ENCODE peak calls at places on chromosomes 2 and 18, in seven cellular contexts. J is mucosa of descending colon, Q is MCF 10A, H is GM10248, Y is neural crest cell, T is endothelial cell of umbilical vein, K is mammary epithelial cell. M is an unnamed sample.
A peak's percentile ranks its signal among the peaks of the same experiment; 100 is the strongest.

GRCh38 chr2:43171789-43172188 is 54.6 kb downstream of the ZFP36L2 start:
- DNase-seq in J (peak; percentile 53), K (no peak), H (no peak), T (peak; percentile 72), Y (no peak), Q (peak; percentile 43), M (no peak)

GRCh38 chr2:218381916-218382366 is at the start of gene SLC11A1:
- DNase-seq in H (no peak), Q (no peak), J (no peak), T (no peak), Y (no peak), K (no peak), M (no peak)

GRCh38 chr2:232537079-232537478 is 2.4 kb upstream of the CHRNG start:
- DNase-seq in T (no peak), Q (peak; percentile 39), H (no peak), Y (no peak), K (no peak), J (no peak), M (no peak)

GRCh38 chr2:237968048-237968862 is 1.4 kb downstream of the UBE2F start:
- DNase-seq in Y (no peak), K (peak; percentile 51), T (peak; percentile 17), Q (peak; percentile 53), H (peak; percentile 79), J (peak; percentile 31), M (no peak)

GRCh38 chr2:15840969-15841368 is 99.4 kb upstream of the MYCN start:
- DNase-seq in T (no peak), Q (no peak), Y (no peak), J (no peak), K (no peak), H (no peak), M (no peak)

GRCh38 chr2:162073776-162074578 is at the start of gene DPP4:
- DNase-seq in J (peak; percentile 86), H (peak; percentile 82), Y (peak; percentile 32), Q (no peak), T (peak; percentile 26), K (no peak), M (peak; percentile 71)

GRCh38 chr2:218323526-218324472 is 31.5 kb upstream of the TMBIM1 start:
- DNase-seq in H (no peak), J (peak; percentile 60), K (peak; percentile 44), Y (peak; percentile 15), Q (peak; percentile 91), T (peak; percentile 77), M (peak; percentile 69)

GRCh38 chr2:240195316-240195861 is 54.9 kb upstream of the OTOS start:
- DNase-seq in T (no peak), J (no peak), H (no peak), K (no peak), Q (no peak), Y (no peak), M (no peak)

GRCh38 chr2:176188218-176188968 is at the start of gene HOXD1:
- DNase-seq in T (peak; percentile 83), J (peak; percentile 89), Y (no peak), Q (no peak), K (no peak), H (peak; percentile 49), M (peak; percentile 82)

GRCh38 chr18:7980661-7981060 is 413.5 kb downstream of the PTPRM start:
- DNase-seq in K (no peak), Y (no peak), J (no peak), T (no peak), H (no peak), Q (no peak), M (no peak)

GRCh38 chr2:191686079-191686478 is 8.1 kb downstream of the NABP1 start:
- DNase-seq in Q (no peak), H (no peak), J (no peak), K (no peak), T (no peak), Y (no peak), M (no peak)

GRCh38 chr2:240143801-240144648 is 3.6 kb upstream of the OTOS start:
- DNase-seq in T (peak; percentile 49), J (peak; percentile 83), Y (peak; percentile 92), Q (peak; percentile 50), K (no peak), H (peak; percentile 88), M (peak; percentile 94)

GRCh38 chr2:100214265-100214961 is 72.0 kb upstream of the AFF3 start:
- DNase-seq in Q (no peak), H (no peak), J (peak; percentile 35), K (no peak), T (no peak), Y (no peak), M (no peak)

GRCh38 chr2:185202416-185202815 is 536.2 kb upstream of the FSIP2 start:
- DNase-seq in Y (no peak), T (no peak), Q (no peak), J (no peak), K (no peak), H (no peak), M (no peak)

GRCh38 chr2:154720642-154721041 is 22.1 kb downstream of the KCNJ3 start:
- DNase-seq in Q (no peak), T (no peak), Y (no peak), J (no peak), H (no peak), K (no peak), M (no peak)

GRCh38 chr2:110126926-110127325 is 11.3 kb upstream of the MALL start:
- DNase-seq in Q (no peak), J (no peak), H (no peak), K (no peak), Y (no peak), T (no peak), M (no peak)

GRCh38 chr2:24793752-24794477 is 690 bp downstream of the CENPO start:
- DNase-seq in Q (no peak), Y (peak; percentile 39), H (no peak), K (peak; percentile 37), T (peak; percentile 68), J (no peak), M (peak; percentile 52)

GRCh38 chr2:63977904-63978303 is 41.3 kb downstream of the VPS54 start:
- DNase-seq in J (no peak), T (no peak), Q (no peak), K (no peak), Y (no peak), H (peak; percentile 30), M (no peak)

GRCh38 chr2:96153291-96153713 is 8.1 kb upstream of the DUSP2 start:
- DNase-seq in T (no peak), J (no peak), H (no peak), K (no peak), Q (no peak), Y (no peak), M (no peak)

GRCh38 chr2:223297788-223298187 is 245.8 kb downstream of the KCNE4 start:
- DNase-seq in Y (no peak), J (no peak), H (no peak), K (peak; percentile 14), Q (no peak), T (no peak), M (no peak)

GRCh38 chr2:151904807-151905206 is 76.6 kb upstream of the ARL5A start:
- DNase-seq in Q (no peak), K (no peak), H (no peak), T (no peak), Y (no peak), J (no peak), M (no peak)

GRCh38 chr2:60091311-60091710 is 462.1 kb downstream of the BCL11A start:
- DNase-seq in Y (no peak), T (no peak), J (no peak), K (no peak), Q (peak; percentile 33), H (no peak), M (no peak)

GRCh38 chr2:120952318-120952717 is 216.7 kb downstream of the GLI2 start:
- DNase-seq in Q (peak; percentile 28), K (no peak), T (no peak), J (no peak), Y (no peak), H (no peak), M (no peak)

DNA sequence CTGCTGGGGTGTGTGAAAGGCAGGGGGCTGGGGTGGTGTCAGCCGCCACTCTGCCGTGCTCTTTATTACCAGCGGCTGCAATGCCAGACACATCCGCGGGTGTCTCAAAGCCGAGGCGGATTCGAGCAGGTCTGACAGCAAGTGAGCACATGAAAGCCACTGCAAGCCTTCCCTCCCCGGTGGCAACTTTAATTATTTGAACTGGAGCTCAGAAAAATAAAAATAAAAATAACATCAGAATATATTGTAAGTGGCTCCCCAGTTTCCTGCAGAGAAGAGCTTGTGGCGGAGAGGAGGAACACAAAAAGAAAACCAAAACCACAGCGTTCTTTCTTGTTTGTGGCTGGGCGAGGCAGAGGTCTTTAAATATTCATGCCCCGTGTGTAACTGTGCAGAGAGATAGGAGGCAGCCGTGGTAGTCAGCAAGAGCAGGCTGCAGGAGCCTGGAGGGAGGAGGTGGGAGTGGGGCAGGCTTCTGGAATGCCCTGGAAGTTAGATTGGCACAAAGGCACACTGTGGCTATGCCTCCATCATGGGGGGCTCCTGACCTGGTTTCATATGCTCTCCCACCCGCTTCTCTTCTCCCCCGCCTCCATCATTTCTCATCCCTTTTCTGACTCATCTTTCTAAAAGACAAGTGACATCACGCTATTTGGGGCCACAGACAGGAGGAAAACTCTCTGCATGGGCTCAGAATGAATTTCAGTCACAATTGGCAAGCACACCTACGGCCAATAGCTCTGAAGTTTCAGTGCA is 199.8 kb downstream of the CLIP4 start:
- DNase-seq in T (no peak), K (no peak), J (no peak), H (peak; percentile 58), Y (peak; percentile 42), Q (no peak), M (peak; percentile 46)
- TF ChIP-seq CTCF in T (no peak), K (no peak), J (no peak), H (no peak), Y (no peak), Q (no peak), M (no peak)

GRCh38 chr2:1584051-1584531 is 160.2 kb downstream of the PXDN start:
- DNase-seq in Q (no peak), K (no peak), T (no peak), H (no peak), J (no peak), Y (no peak), M (no peak)

GRCh38 chr2:1582891-1583341 is 161.4 kb downstream of the PXDN start:
- DNase-seq in T (no peak), H (no peak), J (no peak), Q (no peak), K (no peak), Y (no peak), M (no peak)

GRCh38 chr2:1585635-1586034 is 158.7 kb downstream of the PXDN start:
- DNase-seq in Q (no peak), J (no peak), Y (no peak), H (no peak), T (no peak), K (no peak), M (no peak)

GRCh38 chr2:1586251-1586945 is 157.9 kb downstream of the PXDN start:
- DNase-seq in J (no peak), Q (no peak), Y (no peak), T (no peak), K (no peak), H (no peak), M (no peak)

GRCh38 chr2:1584691-1585485 is 159.4 kb downstream of the PXDN start:
- DNase-seq in Q (peak; percentile 34), T (no peak), Y (no peak), J (no peak), H (no peak), K (no peak), M (no peak)
- TF ChIP-seq CTCF in Q (peak; percentile 34), T (no peak), Y (no peak), J (no peak), H (no peak), K (peak; percentile 30), M (no peak)

GRCh38 chr2:17539596-17539992 is 902 bp upstream of the VSNL1 start:
- DNase-seq in J (peak; percentile 74), K (peak; percentile 79), T (no peak), Q (peak; percentile 79), H (peak; percentile 15), Y (peak; percentile 14), M (peak; percentile 21)
- TF ChIP-seq CTCF in J (no peak), K (no peak), T (no peak), Q (no peak), H (no peak), Y (no peak), M (no peak)

GRCh38 chr2:165406053-165406628 is 63.4 kb upstream of the CSRNP3 start:
- DNase-seq in H (no peak), T (no peak), J (no peak), K (peak; percentile 5), Q (peak; percentile 10), Y (peak; percentile 10), M (peak; percentile 11)
- TF ChIP-seq CTCF in H (no peak), T (no peak), J (no peak), K (no peak), Q (no peak), Y (no peak), M (no peak)

M was measured in nephron progenitor cell.